ENCODE peak calls at places on chromosomes 11 and 22, in four cellular contexts. M, H, J and I are unnamed samples.

GRCh38 chr11:61302550-61302949 is 7.4 kb upstream of the VWCE start:
- DNase-seq in M (no peak), H (no peak), J (no peak), I (no peak)

GRCh38 chr11:77384584-77384983 is 83.1 kb upstream of the GDPD4 start:
- DNase-seq in M (no peak), H (no peak), J (no peak), I (no peak)

GRCh38 chr22:11613898-11614755 is 3913.9 kb upstream of the OR11H1 start:
- DNase-seq in M (no peak), H (no peak), J (no peak), I (no peak)

GRCh38 chr11:65927904-65928397 is 8.7 kb downstream of the DRAP1 start:
- DNase-seq in M (peak; percentile 14), H (peak; percentile 80), J (peak; percentile 84), I (peak; percentile 84)

GRCh38 chr22:32985899-32986772 is 72.0 kb downstream of the SYN3 start:
- DNase-seq in M (peak; percentile 67), H (peak; percentile 64), J (no peak), I (peak; percentile 33)

GRCh38 chr11:120272303-120272702 is 32.4 kb downstream of the POU2F3 start:
- DNase-seq in M (no peak), H (no peak), J (no peak), I (no peak)

GRCh38 chr22:37147186-37147990 is 2.3 kb downstream of the IL2RB start:
- DNase-seq in M (no peak), H (no peak), J (no peak), I (no peak)

GRCh38 chr22:17949926-17950473 is 74.4 kb downstream of the MICAL3 start:
- DNase-seq in M (no peak), H (no peak), J (no peak), I (no peak)

GRCh38 chr11:33664829-33665228 is 35.8 kb downstream of the C11orf91 start:
- DNase-seq in M (no peak), H (no peak), J (no peak), I (no peak)

GRCh38 chr11:63837027-63837688 is 1.8 kb upstream of the MARK2 start:
- DNase-seq in M (peak; percentile 71), H (peak; percentile 71), J (no peak), I (no peak)

GRCh38 chr11:86888164-86888977 is 66.8 kb downstream of the FZD4 start:
- DNase-seq in M (no peak), H (no peak), J (no peak), I (no peak)
- TF ChIP-seq SPI1 in M (no peak), H (no peak), J (no peak), I (no peak)

DNA sequence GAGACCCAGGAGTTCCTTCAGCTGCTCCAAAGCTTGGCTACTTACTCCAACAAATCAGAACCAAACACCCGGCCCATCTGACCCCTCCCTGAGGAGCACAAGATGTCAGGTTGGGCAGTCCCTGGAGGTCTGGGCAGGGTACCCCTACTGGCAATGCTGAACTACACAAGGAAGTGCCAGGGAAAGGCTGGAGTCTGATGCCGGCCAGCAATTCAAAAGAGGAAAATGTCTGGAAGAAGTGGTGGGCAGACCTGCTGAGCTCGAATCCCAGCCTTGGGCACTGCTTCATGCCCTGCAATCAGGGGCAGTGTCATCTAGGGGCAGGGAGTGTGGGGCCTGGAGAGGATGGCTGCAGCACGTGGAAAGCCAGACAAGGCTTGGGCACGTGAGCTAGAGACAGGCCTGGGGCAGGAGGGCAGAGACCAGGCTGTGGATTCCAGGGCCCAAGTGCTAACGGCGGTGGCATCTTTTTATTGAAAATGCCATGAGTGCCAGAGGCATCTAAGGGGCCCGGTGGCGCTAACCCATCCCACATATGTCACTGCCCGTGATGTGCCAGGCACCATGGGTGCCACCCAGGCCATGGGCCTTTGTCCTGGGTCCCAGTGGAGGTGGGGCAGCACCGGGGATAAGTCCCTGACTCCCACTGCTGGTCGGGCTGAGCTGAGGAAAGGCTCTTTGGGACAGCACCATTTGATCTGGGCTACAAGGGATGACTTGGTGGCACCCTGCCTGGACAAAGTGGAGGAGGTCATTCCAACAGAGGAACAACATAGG is 97.9 kb upstream of the PITPNB start:
- DNase-seq in M (no peak), H (no peak), J (no peak), I (no peak)
- TF ChIP-seq SPI1 in M (no peak), H (no peak), J (no peak), I (no peak)

DNA sequence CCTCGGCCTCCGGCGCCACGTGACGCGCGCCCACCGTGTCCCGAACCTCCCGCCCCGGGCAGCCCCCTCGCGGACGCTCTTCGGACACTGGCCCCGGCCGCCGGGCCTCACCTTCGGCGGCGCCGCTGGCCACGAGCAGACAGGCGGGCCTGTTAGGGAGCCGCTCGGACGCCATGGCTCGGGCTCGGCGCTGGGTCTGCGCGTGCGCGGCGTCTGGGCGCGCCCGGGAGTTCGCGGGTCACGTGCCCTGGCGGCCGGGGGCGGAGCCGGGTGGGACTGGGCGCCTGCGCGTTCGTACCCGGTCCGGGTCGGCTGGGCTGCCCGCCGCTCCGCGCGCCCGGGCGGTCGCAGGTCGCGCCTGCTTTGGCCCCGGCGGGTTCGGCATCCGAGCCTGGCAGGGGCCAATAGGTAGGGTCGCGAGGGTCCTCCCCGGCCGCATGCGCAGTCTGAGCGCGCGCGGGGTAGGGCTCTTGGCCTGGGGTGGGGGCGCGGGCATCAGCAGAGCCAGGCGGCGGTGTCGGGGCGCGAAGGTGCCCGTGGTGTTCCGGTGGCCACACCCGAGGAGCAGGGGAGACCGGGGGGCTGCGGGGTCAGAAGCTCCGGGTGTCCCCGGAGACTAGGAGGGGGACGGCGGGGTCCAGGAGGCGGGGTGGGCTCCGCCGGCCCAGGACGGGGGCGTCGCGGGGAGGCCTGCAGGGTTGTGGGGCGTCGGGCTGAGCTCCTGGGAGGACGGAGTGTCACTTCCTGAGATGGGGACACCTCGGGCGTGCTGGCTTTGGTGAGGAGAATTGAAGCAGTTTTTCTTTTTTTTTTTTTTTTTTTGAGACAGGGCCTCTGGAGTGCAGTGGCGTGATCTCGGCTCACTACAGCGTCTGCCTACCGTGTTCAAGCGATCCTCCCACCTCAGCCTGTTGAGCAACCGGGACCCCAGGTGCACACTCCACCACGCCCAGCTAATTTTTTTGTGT is at the start of gene GATD1:
- DNase-seq in M (peak; percentile 97), H (peak; percentile 88), J (peak; percentile 44), I (peak; percentile 100)
- TF ChIP-seq SPI1 in M (no peak), H (no peak), J (no peak), I (no peak)

GRCh38 chr11:10204021-10204420 is 90.0 kb downstream of the SBF2 start:
- DNase-seq in M (no peak), H (no peak), J (no peak), I (no peak)
- TF ChIP-seq SPI1 in M (no peak), H (no peak), J (no peak), I (no peak)

GRCh38 chr11:75777461-75778110 is 9.0 kb downstream of the DGAT2 start:
- DNase-seq in M (no peak), H (peak; percentile 67), J (no peak), I (no peak)

GRCh38 chr11:75776546-75776945 is 8.0 kb downstream of the DGAT2 start:
- DNase-seq in M (no peak), H (no peak), J (no peak), I (no peak)

GRCh38 chr11:75771646-75772410 is 3.2 kb downstream of the DGAT2 start:
- DNase-seq in M (no peak), H (peak; percentile 67), J (no peak), I (no peak)

GRCh38 chr11:75775056-75775455 is 6.5 kb downstream of the DGAT2 start:
- DNase-seq in M (no peak), H (no peak), J (no peak), I (no peak)

DNA sequence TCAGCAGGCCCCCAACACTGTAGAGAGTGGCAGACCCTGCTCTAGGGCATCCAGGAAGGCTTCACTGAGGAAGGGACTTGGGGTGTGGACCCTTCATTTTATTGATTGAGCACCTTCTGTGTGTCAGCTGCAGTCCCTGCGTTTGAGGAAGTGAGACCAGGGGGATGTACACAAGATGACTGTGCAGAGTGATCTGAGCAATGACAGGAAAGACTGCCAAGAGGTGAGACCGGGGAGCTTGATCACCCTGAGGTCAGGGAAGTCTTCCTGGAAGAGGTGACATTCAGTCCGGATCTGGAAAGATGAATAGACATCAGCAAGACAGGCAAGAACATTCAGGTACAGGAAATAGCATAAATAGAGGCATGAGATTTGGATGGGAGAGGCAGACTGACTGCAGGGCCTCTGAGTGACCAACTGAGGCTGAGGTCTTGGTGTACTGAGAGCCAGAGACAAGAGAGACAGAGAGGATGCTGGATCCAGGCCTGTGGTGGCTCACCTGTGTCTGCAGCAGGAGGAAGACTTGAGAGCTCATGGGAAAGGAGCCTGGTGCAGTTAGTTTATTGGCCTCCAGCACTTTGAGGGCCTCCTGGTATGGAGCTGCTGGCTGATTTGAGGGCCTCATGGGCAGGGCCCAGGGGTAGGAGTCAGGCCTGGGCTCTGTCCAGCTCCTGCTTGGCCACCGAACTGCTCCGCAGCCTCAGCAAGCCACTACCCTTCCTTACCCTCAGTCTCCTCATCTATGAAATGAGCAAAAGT is 5.2 kb downstream of the DGAT2 start:
- DNase-seq in M (no peak), H (peak; percentile 70), J (peak; percentile 92), I (peak; percentile 77)
- TF ChIP-seq SPI1 in M (peak; percentile 95), H (peak; percentile 96), J (peak; percentile 100), I (peak; percentile 100)

GRCh38 chr11:25435197-25435596 is 896.7 kb upstream of the ANO3 start:
- DNase-seq in M (no peak), H (no peak), J (no peak), I (no peak)
- TF ChIP-seq SPI1 in M (no peak), H (no peak), J (no peak), I (no peak)

DNA sequence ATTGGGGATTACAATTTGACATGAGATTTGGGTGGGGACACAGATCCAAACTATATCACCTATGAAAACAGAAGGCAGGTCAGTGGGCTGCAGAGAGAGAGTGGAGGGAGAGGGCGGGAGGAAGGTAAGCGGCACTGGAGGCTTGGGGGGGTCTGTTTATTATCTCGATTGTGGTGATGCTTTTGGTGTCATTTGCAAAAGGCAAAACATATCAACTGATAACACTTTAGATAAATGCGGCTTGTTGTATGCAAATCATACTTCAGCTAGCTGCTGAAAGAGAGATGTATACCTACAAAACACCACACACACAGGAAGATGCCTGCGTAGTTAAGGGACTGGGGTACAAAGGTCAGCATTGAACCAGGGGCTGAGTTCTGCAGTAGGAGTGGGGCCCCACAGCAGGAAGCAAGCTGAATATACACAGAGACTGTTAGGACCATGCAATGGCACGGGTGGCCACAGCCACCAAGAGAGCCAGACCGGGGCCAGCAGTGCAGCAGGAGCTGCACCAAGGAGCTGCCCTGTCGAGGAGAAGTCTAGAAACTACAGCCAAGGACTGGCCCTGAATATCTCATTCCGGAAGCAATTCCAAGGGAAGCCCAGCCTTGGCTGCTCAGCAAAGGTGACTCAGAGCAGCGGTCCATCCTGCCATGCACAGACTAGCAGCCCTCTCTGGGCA is 23.8 kb upstream of the TOLLIP start:
- DNase-seq in M (no peak), H (no peak), J (no peak), I (no peak)
- TF ChIP-seq SPI1 in M (no peak), H (no peak), J (no peak), I (no peak)

GRCh38 chr11:2155511-2155910 is 5.5 kb downstream of the INS start:
- DNase-seq in M (no peak), H (no peak), J (no peak), I (no peak)
- TF ChIP-seq SPI1 in M (no peak), H (no peak), J (no peak), I (no peak)

GRCh38 chr22:42189761-42190160 is 59.2 kb upstream of the CYP2D6 start:
- DNase-seq in M (no peak), H (no peak), J (no peak), I (no peak)

GRCh38 chr22:42188808-42189447 is 58.3 kb upstream of the CYP2D6 start:
- DNase-seq in M (no peak), H (peak; percentile 20), J (no peak), I (no peak)

GRCh38 chr22:42192547-42192946 is 61.9 kb upstream of the CYP2D6 start:
- DNase-seq in M (no peak), H (no peak), J (no peak), I (no peak)

GRCh38 chr22:42187646-42188045 is 57.0 kb upstream of the CYP2D6 start:
- DNase-seq in M (no peak), H (no peak), J (no peak), I (no peak)

GRCh38 chr22:42190274-42190673 is 59.7 kb upstream of the CYP2D6 start:
- DNase-seq in M (no peak), H (no peak), J (no peak), I (no peak)
- TF ChIP-seq SPI1 in M (no peak), H (no peak), J (no peak), I (no peak)